ENCODE peak calls at places on chromosome X, in six cellular contexts. One of them, this sample, is unnamed.

GRCh38 chrX:107298276-107298675 is 91.9 kb downstream of the DNAAF6 start:
- DNase-seq in body of pancreas: no peak
- DNase-seq in IMR-90: no peak
- DNase-seq in heart left ventricle: no peak
- DNase-seq in gastrocnemius medialis: no peak
- DNase-seq in Peyer's patch: no peak
- DNase-seq in this sample: no peak

GRCh38 chrX:2788980-2789379 is 37.1 kb downstream of the XG start:
- DNase-seq in Peyer's patch: no peak
- DNase-seq in IMR-90: no peak
- DNase-seq in heart left ventricle: no peak
- DNase-seq in body of pancreas: no peak
- DNase-seq in gastrocnemius medialis: no peak
- DNase-seq in this sample: no peak

GRCh38 chrX:120697053-120697452 is 67.2 kb upstream of the C1GALT1C1 start:
- DNase-seq in Peyer's patch: no peak
- DNase-seq in IMR-90: no peak
- DNase-seq in heart left ventricle: no peak
- DNase-seq in body of pancreas: no peak
- DNase-seq in gastrocnemius medialis: no peak
- DNase-seq in this sample: no peak

GRCh38 chrX:24498181-24498580 is 33.1 kb downstream of the PDK3 start:
- DNase-seq in body of pancreas: peak; percentile 31
- DNase-seq in IMR-90: no peak
- DNase-seq in heart left ventricle: no peak
- DNase-seq in Peyer's patch: peak; percentile 54
- DNase-seq in gastrocnemius medialis: no peak
- DNase-seq in this sample: no peak

GRCh38 chrX:104488811-104489210 is 77.2 kb upstream of the IL1RAPL2 start:
- DNase-seq in body of pancreas: no peak
- DNase-seq in Peyer's patch: no peak
- DNase-seq in gastrocnemius medialis: no peak
- DNase-seq in heart left ventricle: no peak
- DNase-seq in IMR-90: no peak
- DNase-seq in this sample: no peak

GRCh38 chrX:124344246-124344645 is 2.1 kb upstream of the SH2D1A start:
- DNase-seq in body of pancreas: no peak
- DNase-seq in Peyer's patch: no peak
- DNase-seq in heart left ventricle: no peak
- DNase-seq in IMR-90: no peak
- DNase-seq in gastrocnemius medialis: no peak
- DNase-seq in this sample: no peak

GRCh38 chrX:114903618-114904017 is 113.8 kb downstream of the IL13RA2 start:
- DNase-seq in IMR-90: no peak
- DNase-seq in body of pancreas: no peak
- DNase-seq in heart left ventricle: no peak
- DNase-seq in Peyer's patch: no peak
- DNase-seq in gastrocnemius medialis: no peak
- DNase-seq in this sample: no peak

GRCh38 chrX:7192871-7193270 is 44.9 kb upstream of the PUDP start:
- DNase-seq in body of pancreas: no peak
- DNase-seq in IMR-90: no peak
- DNase-seq in Peyer's patch: no peak
- DNase-seq in heart left ventricle: no peak
- DNase-seq in gastrocnemius medialis: no peak
- DNase-seq in this sample: no peak

GRCh38 chrX:24025741-24026402 is 1.1 kb downstream of the KLHL15 start:
- DNase-seq in Peyer's patch: peak; percentile 52
- DNase-seq in body of pancreas: peak; percentile 41
- DNase-seq in gastrocnemius medialis: peak; percentile 34
- DNase-seq in IMR-90: peak; percentile 81
- DNase-seq in heart left ventricle: no peak
- DNase-seq in this sample: no peak

DNA sequence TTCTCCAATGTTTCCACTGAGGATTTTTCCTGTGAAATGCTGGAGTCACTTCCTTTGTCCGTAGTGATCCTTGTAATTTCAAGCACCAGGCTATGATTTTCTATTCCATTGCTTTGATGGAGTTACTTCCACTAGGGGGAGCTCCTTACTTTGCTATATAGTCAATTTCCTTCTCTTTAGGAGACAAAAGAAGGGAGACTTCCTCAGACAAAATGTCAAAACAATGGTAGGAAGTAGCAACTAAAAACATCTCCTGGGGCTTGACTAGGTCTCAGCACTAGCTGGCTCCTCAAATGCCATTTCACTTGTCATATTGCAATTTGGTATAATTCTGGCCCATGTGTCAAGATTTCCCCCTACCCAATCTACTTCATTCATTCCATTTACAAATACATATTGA is 24.1 kb downstream of the ZCCHC12 start:
- DNase-seq in heart left ventricle: no peak
- DNase-seq in body of pancreas: no peak
- DNase-seq in gastrocnemius medialis: no peak
- DNase-seq in IMR-90: peak; percentile 42
- DNase-seq in Peyer's patch: no peak
- DNase-seq in this sample: no peak
- H3K27ac ChIP-seq in heart left ventricle: no peak overlapping the region
- H3K27ac ChIP-seq in body of pancreas: no peak overlapping the region
- H3K27ac ChIP-seq in gastrocnemius medialis: no peak overlapping the region
- H3K27ac ChIP-seq in IMR-90: no peak overlapping the region
- H3K27ac ChIP-seq in Peyer's patch: no peak overlapping the region
- H3K27ac ChIP-seq in this sample: no peak overlapping the region

GRCh38 chrX:40539214-40540142 is 41.3 kb upstream of the ATP6AP2 start:
- DNase-seq in gastrocnemius medialis: peak; percentile 19
- DNase-seq in body of pancreas: peak; percentile 14
- DNase-seq in Peyer's patch: peak; percentile 76
- DNase-seq in heart left ventricle: no peak
- DNase-seq in IMR-90: peak; percentile 71
- DNase-seq in this sample: no peak
- TF ChIP-seq POLR2A in gastrocnemius medialis: no peak
- TF ChIP-seq POLR2A in body of pancreas: no peak
- TF ChIP-seq POLR2A in Peyer's patch: no peak
- TF ChIP-seq POLR2A in heart left ventricle: no peak
- TF ChIP-seq POLR2A in IMR-90: no peak
- TF ChIP-seq POLR2A in this sample: no peak

GRCh38 chrX:13340182-13340791 is 20.4 kb upstream of the ATXN3L start:
- DNase-seq in IMR-90: peak; percentile 2
- DNase-seq in body of pancreas: no peak
- DNase-seq in heart left ventricle: no peak
- DNase-seq in Peyer's patch: no peak
- DNase-seq in gastrocnemius medialis: no peak
- DNase-seq in this sample: no peak
- H3K27ac ChIP-seq in IMR-90: peak overlapping the region; percentile 5
- H3K27ac ChIP-seq in body of pancreas: no peak overlapping the region
- H3K27ac ChIP-seq in heart left ventricle: no peak overlapping the region
- H3K27ac ChIP-seq in Peyer's patch: no peak overlapping the region
- H3K27ac ChIP-seq in gastrocnemius medialis: no peak overlapping the region
- H3K27ac ChIP-seq in this sample: no peak overlapping the region

DNA sequence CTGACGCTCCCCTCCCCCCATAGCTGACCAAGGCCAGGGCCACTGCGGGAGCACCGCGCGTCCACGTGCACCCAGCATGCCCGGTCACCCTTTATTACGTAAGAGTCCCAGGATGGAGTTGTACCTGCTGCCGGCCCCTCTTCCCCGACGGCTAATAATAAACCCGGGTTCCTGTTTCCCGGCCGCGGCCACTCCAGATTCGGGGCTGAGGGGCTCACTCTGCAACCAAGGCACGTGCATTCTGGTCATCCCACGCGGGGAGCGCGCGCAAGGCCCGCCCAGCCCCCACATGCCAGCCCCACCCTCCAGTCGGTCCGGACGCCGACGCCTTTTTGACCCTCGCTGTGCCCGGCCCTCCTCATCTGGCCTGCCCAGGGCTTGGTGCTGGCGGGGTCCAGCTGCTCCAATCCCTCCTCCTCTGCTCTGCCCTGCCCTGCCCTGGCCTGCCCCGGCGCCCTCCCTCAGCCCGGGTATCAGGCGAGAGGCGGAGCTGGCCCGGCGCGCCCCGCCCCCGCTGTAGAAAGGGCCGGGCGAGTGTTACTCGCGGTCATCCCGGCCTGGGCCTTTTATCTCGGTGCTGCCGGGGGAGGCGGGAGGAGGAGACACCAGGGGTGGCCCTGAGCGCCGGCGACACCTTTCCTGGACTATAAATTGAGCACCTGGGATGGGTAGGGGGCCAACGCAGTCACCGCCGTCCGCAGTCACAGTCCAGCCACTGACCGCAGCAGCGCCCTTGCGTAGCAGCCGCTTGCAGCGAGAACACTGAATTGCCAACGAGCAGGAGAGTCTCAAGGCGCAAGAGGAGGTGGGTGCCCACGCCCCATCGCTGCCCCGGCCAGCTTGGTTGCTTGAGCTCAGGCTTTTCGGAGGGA is 2.6 kb downstream of the MID1IP1 start:
- DNase-seq in IMR-90: peak; percentile 34
- DNase-seq in gastrocnemius medialis: peak; percentile 91
- DNase-seq in Peyer's patch: peak; percentile 91
- DNase-seq in body of pancreas: peak; percentile 92
- DNase-seq in heart left ventricle: peak; percentile 86
- DNase-seq in this sample: peak; percentile 93
- TF ChIP-seq POLR2A in IMR-90: peak; percentile 42
- TF ChIP-seq POLR2A in gastrocnemius medialis: peak; percentile 84
- TF ChIP-seq POLR2A in Peyer's patch: peak; percentile 86
- TF ChIP-seq POLR2A in body of pancreas: peak; percentile 87
- TF ChIP-seq POLR2A in heart left ventricle: no peak
- TF ChIP-seq POLR2A in this sample: peak; percentile 65

GRCh38 chrX:155888139-155888538 is 7.0 kb downstream of the VAMP7 start:
- DNase-seq in gastrocnemius medialis: no peak
- DNase-seq in body of pancreas: no peak
- DNase-seq in IMR-90: peak; percentile 87
- DNase-seq in heart left ventricle: no peak
- DNase-seq in Peyer's patch: no peak
- DNase-seq in this sample: no peak
- H3K27ac ChIP-seq in gastrocnemius medialis: no peak overlapping the region
- H3K27ac ChIP-seq in body of pancreas: no peak overlapping the region
- H3K27ac ChIP-seq in IMR-90: no peak overlapping the region
- H3K27ac ChIP-seq in heart left ventricle: no peak overlapping the region
- H3K27ac ChIP-seq in Peyer's patch: no peak overlapping the region
- H3K27ac ChIP-seq in this sample: no peak overlapping the region

GRCh38 chrX:152946681-152947080 is 47.2 kb downstream of the PNMA5 start:
- DNase-seq in gastrocnemius medialis: no peak
- DNase-seq in Peyer's patch: no peak
- DNase-seq in IMR-90: no peak
- DNase-seq in heart left ventricle: no peak
- DNase-seq in body of pancreas: no peak
- DNase-seq in this sample: no peak

GRCh38 chrX:152945021-152945979 is 47.4 kb downstream of the ZNF185 start:
- DNase-seq in heart left ventricle: no peak
- DNase-seq in body of pancreas: no peak
- DNase-seq in gastrocnemius medialis: no peak
- DNase-seq in Peyer's patch: no peak
- DNase-seq in IMR-90: no peak
- DNase-seq in this sample: no peak

GRCh38 chrX:152937236-152937635 is 39.4 kb downstream of the ZNF185 start:
- DNase-seq in body of pancreas: no peak
- DNase-seq in gastrocnemius medialis: no peak
- DNase-seq in IMR-90: no peak
- DNase-seq in heart left ventricle: no peak
- DNase-seq in Peyer's patch: no peak
- DNase-seq in this sample: no peak

GRCh38 chrX:152943826-152944225 is 46.0 kb downstream of the ZNF185 start:
- DNase-seq in heart left ventricle: no peak
- DNase-seq in IMR-90: no peak
- DNase-seq in body of pancreas: no peak
- DNase-seq in gastrocnemius medialis: no peak
- DNase-seq in Peyer's patch: no peak
- DNase-seq in this sample: no peak

DNA sequence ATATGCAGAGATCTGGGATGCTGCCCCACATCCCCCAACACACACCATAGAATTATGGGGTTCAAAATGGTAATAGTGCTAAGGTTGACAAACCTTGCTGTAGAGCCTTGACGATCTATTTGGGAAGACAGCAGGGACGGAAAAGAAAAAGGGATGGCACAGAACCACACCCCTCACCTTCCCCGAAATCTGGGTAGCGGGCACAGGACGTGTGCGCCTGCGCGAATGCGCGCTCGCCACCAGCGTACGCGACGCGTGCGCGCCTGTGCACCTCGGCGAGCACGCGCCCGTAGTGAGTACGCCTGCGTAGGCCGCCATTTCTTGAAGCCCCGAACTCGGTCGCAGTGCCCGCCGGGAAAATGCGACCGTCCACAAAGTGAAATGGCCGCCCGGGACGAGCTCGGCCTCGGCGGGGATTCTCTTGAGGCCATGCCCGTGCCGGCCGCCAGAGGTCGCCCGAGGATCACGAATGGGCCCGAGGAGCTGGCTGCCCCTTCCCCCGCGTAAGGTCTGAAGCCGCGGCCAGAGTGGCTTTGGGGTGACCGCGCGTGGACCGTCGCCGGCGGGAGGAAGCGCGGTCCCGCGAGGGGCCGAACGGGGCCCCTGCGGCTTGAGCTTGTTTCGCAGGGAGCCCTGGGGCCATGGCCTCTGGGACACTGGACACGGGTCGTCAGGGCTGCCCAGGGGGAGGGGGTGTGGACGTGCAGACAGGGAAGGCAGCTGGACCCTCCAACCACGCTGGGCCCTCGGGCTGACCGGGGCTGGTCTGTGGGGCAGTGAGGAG is 43.7 kb downstream of the ZNF185 start:
- DNase-seq in body of pancreas: peak; percentile 91
- DNase-seq in Peyer's patch: peak; percentile 95
- DNase-seq in heart left ventricle: peak; percentile 90
- DNase-seq in gastrocnemius medialis: peak; percentile 89
- DNase-seq in IMR-90: peak; percentile 89
- DNase-seq in this sample: peak; percentile 95
- TF ChIP-seq POLR2A in body of pancreas: peak; percentile 10
- TF ChIP-seq POLR2A in Peyer's patch: no peak
- TF ChIP-seq POLR2A in heart left ventricle: no peak
- TF ChIP-seq POLR2A in gastrocnemius medialis: no peak
- TF ChIP-seq POLR2A in IMR-90: peak; percentile 26
- TF ChIP-seq POLR2A in this sample: no peak

DNA sequence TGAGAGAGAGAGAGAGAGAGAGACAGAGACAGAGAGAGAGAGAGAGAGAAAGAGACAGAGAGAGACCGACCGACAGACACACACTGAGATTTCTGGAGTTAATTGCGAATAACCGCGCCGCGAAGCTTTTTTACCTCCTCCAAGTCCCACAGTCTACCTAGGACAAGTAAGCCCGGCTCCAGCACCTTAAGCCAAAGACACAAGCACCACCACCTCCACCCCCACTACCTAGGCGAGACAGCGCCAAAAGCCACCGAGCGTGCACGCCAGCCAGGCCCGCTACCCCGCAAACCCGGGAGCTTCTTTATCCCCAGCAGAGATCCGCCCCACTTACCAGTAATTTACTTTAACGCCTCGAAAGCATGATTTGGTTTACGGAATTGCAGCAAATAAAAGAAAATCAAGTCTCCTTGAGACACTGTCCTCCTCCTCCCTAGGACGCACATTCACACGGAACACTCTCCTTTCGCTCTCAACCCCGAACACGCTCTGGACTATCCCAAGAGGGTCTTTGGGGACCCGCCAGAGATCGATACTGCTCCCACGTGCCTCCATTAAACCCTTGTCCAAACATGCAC is 649.6 kb upstream of the DIPK2B start:
- DNase-seq in heart left ventricle: no peak
- DNase-seq in gastrocnemius medialis: no peak
- DNase-seq in body of pancreas: peak; percentile 12
- DNase-seq in IMR-90: no peak
- DNase-seq in Peyer's patch: no peak
- DNase-seq in this sample: no peak
- H3K27ac ChIP-seq in heart left ventricle: no peak overlapping the region
- H3K27ac ChIP-seq in gastrocnemius medialis: no peak overlapping the region
- H3K27ac ChIP-seq in body of pancreas: no peak overlapping the region
- H3K27ac ChIP-seq in IMR-90: peak overlapping the region; percentile 70
- H3K27ac ChIP-seq in Peyer's patch: no peak overlapping the region
- H3K27ac ChIP-seq in this sample: no peak overlapping the region

This sample was measured in esophagus muscularis mucosa.